ENCODE peak calls at places on chromosomes 5 and 9, in nine cellular contexts. A is OCI-M1, Z is posterior vena cava, O is kidney tubule cell, D is stomach, R is NCI-H2107, V is lung microvascular endothelial cell, H is Peyer's patch, B is IMR-90. T is an unnamed sample.

GRCh38 chr9:130780865-130781504 is 54.1 kb upstream of the ABL1 start:
- DNase-seq in V (no peak), A (no peak), Z (peak; percentile 85), B (peak; percentile 98), R (no peak), H (no peak), O (no peak), D (no peak), T (no peak)

GRCh38 chr5:140054086-140054689 is 11.1 kb upstream of the NRG2 start:
- DNase-seq in A (no peak), O (peak; percentile 42), D (no peak), Z (no peak), V (peak; percentile 88), R (no peak), B (no peak), H (no peak), T (no peak)

GRCh38 chr5:74648835-74649286 is 8.3 kb upstream of the ENC1 start:
- DNase-seq in R (no peak), Z (no peak), H (no peak), B (peak; percentile 65), A (peak; percentile 75), V (peak; percentile 79), O (peak; percentile 73), D (no peak), T (peak; percentile 14)

GRCh38 chr5:121399879-121400278 is 451.8 kb upstream of the FTMT start:
- DNase-seq in O (no peak), A (no peak), B (no peak), H (no peak), D (no peak), R (no peak), V (no peak), Z (no peak), T (no peak)

GRCh38 chr9:133944746-133945135 is 47.4 kb downstream of the VAV2 start:
- DNase-seq in Z (peak; percentile 93), B (peak; percentile 62), A (no peak), H (no peak), D (no peak), R (no peak), V (no peak), O (peak; percentile 85), T (no peak)

GRCh38 chr9:88749420-88749819 is 214.4 kb downstream of the NXNL2 start:
- DNase-seq in R (no peak), O (peak; percentile 77), Z (no peak), B (peak; percentile 92), H (no peak), A (no peak), D (no peak), V (no peak), T (no peak)

GRCh38 chr5:123047706-123048105 is 11.2 kb upstream of the PPIC start:
- DNase-seq in D (no peak), Z (no peak), O (no peak), B (peak; percentile 81), V (no peak), A (no peak), R (no peak), H (no peak), T (no peak)

GRCh38 chr5:181098642-181099452 is 32.1 kb downstream of the OR2V1 start:
- DNase-seq in V (no peak), A (peak; percentile 23), O (no peak), B (no peak), D (no peak), H (no peak), Z (no peak), R (no peak), T (no peak)

GRCh38 chr9:133490865-133491655 is 12.2 kb upstream of the SLC2A6 start:
- DNase-seq in H (no peak), O (no peak), B (no peak), A (peak; percentile 8), R (no peak), Z (peak; percentile 73), D (no peak), V (no peak), T (no peak)

GRCh38 chr5:32589431-32589830 is 4.1 kb downstream of the SUB1 start:
- DNase-seq in B (no peak), Z (no peak), D (no peak), H (no peak), O (no peak), R (no peak), A (no peak), V (no peak), T (no peak)

GRCh38 chr5:117872798-117873368 is 1115.5 kb downstream of the DTWD2 start:
- DNase-seq in A (no peak), R (no peak), O (no peak), H (no peak), Z (no peak), V (no peak), D (no peak), B (no peak), T (no peak)

GRCh38 chr9:4642351-4642750 is 19.7 kb upstream of the PLPP6 start:
- DNase-seq in V (no peak), A (no peak), Z (no peak), R (no peak), B (no peak), O (no peak), H (no peak), D (no peak), T (no peak)

GRCh38 chr5:174315471-174315870 is 270.0 kb downstream of the NSG2 start:
- DNase-seq in O (no peak), B (no peak), D (no peak), V (no peak), Z (peak; percentile 38), H (no peak), R (no peak), A (no peak), T (no peak)

GRCh38 chr5:168683247-168683926 is 104.2 kb upstream of the PANK3 start:
- DNase-seq in A (peak; percentile 9), D (no peak), Z (peak; percentile 76), O (no peak), R (no peak), H (no peak), V (no peak), B (no peak), T (no peak)

GRCh38 chr9:128902351-128903078 is 18.3 kb upstream of the PHYHD1 start:
- DNase-seq in V (peak; percentile 67), R (no peak), Z (no peak), H (peak; percentile 95), D (peak; percentile 66), A (no peak), B (no peak), O (peak; percentile 34), T (peak; percentile 80)

GRCh38 chr5:177575488-177575887 is 16.5 kb upstream of the TMED9 start:
- DNase-seq in Z (no peak), V (no peak), D (no peak), O (no peak), H (no peak), A (no peak), R (no peak), B (no peak), T (no peak)

GRCh38 chr5:78594946-78595921 is 53.3 kb downstream of the LHFPL2 start:
- DNase-seq in A (peak; percentile 15), H (no peak), V (peak; percentile 92), B (peak; percentile 100), D (no peak), O (peak; percentile 98), Z (no peak), R (no peak), T (no peak)

GRCh38 chr5:137635521-137635921 is 100.4 kb downstream of the KLHL3 start:
- DNase-seq in R (no peak), H (no peak), Z (no peak), V (no peak), A (no peak), B (peak; percentile 4), O (no peak), D (no peak), T (no peak)

GRCh38 chr5:158701406-158702177 is 398.1 kb downstream of the EBF1 start:
- DNase-seq in R (no peak), D (no peak), O (peak; percentile 66), B (no peak), Z (no peak), V (no peak), H (no peak), A (no peak), T (no peak)

GRCh38 chr5:78649220-78649700 is 688 bp upstream of the LHFPL2 start:
- DNase-seq in O (no peak), V (peak; percentile 42), B (no peak), H (peak; percentile 22), D (no peak), R (no peak), Z (no peak), A (no peak), T (no peak)

GRCh38 chr5:912356-913091 is 19.8 kb downstream of the TRIP13 start:
- DNase-seq in H (no peak), A (no peak), B (peak; percentile 96), O (peak; percentile 81), V (peak; percentile 92), D (peak; percentile 53), R (no peak), Z (peak; percentile 68), T (peak; percentile 91)

GRCh38 chr5:140116716-140117115 is 2.8 kb downstream of the PURA start:
- DNase-seq in A (no peak), B (no peak), H (no peak), V (no peak), O (no peak), Z (no peak), R (no peak), D (no peak), T (no peak)

GRCh38 chr5:34627794-34628193 is 28.3 kb upstream of the RAI14 start:
- DNase-seq in Z (no peak), A (no peak), R (no peak), O (peak; percentile 79), H (no peak), V (peak; percentile 94), B (peak; percentile 92), D (no peak), T (no peak)

GRCh38 chr5:68139601-68140441 is 75.7 kb upstream of the PIK3R1 start:
- DNase-seq in R (no peak), O (no peak), A (no peak), Z (no peak), V (no peak), D (no peak), B (peak; percentile 17), H (no peak), T (no peak)

GRCh38 chr5:10145922-10146321 is 103.8 kb downstream of the ATPSCKMT start:
- DNase-seq in V (peak; percentile 15), O (peak; percentile 60), B (peak; percentile 66), Z (no peak), H (no peak), A (peak; percentile 66), R (no peak), D (no peak), T (no peak)

GRCh38 chr5:181191526-181192336 is 13.3 kb downstream of the TRIM7 start:
- DNase-seq in R (no peak), V (peak; percentile 96), H (peak; percentile 91), D (peak; percentile 97), Z (peak; percentile 98), O (peak; percentile 96), B (peak; percentile 94), A (no peak), T (no peak)

GRCh38 chr5:158903006-158903405 is 196.7 kb downstream of the EBF1 start:
- DNase-seq in R (no peak), Z (no peak), H (no peak), V (no peak), D (no peak), O (no peak), B (no peak), A (no peak), T (no peak)

GRCh38 chr9:86943223-86943870 is 4.0 kb downstream of the GAS1 start:
- DNase-seq in V (no peak), Z (no peak), H (no peak), B (no peak), O (no peak), D (peak; percentile 73), R (no peak), A (no peak), T (no peak)

GRCh38 chr5:78360674-78361225 is 333 bp downstream of the SCAMP1 start:
- DNase-seq in V (no peak), D (peak; percentile 68), O (no peak), R (no peak), B (no peak), A (no peak), Z (peak; percentile 84), H (peak; percentile 67), T (peak; percentile 68)

GRCh38 chr9:92176068-92176799 is 61.0 kb upstream of the SPTLC1 start:
- DNase-seq in D (no peak), Z (no peak), O (no peak), A (peak; percentile 5), R (no peak), V (no peak), H (no peak), B (no peak), T (no peak)

GRCh38 chr5:64331597-64332277 is 166.1 kb downstream of the RNF180 start:
- DNase-seq in A (no peak), R (no peak), H (no peak), B (no peak), D (peak; percentile 73), O (no peak), Z (no peak), V (no peak), T (no peak)